ENCODE peak calls at places on chromosomes 4 and X, in six cellular contexts. C, K, V, B, Y and P are unnamed samples. For H3K4me1, the result is how much of the 10 kb centered on the place peaks cover.

GRCh38 chr4:101651778-101652177 is 138.8 kb upstream of the BANK1 start:
- DNase-seq in C (no peak), K (no peak), V (no peak), B (no peak), Y (no peak), P (no peak)

GRCh38 chr4:82223715-82224114 is 150.1 kb downstream of the HNRNPD start:
- DNase-seq in C (no peak), K (peak), V (peak), B (no peak), Y (peak), P (no peak)

GRCh38 chrX:138018145-138018799 is 452.3 kb downstream of the ZIC3 start:
- DNase-seq in C (no peak), K (no peak), V (no peak), B (no peak), Y (no peak), P (no peak)

GRCh38 chr4:139085141-139085540 is 69.6 kb downstream of the NOCT start:
- DNase-seq in C (no peak), K (no peak), V (no peak), B (no peak), Y (no peak), P (no peak)

GRCh38 chrX:11349661-11350337 is 56.6 kb downstream of the AMELX start:
- DNase-seq in C (no peak), K (no peak), V (no peak), B (no peak), Y (no peak), P (no peak)

GRCh38 chrX:17788956-17789562 is 51.8 kb downstream of the SCML1 start:
- DNase-seq in C (no peak), K (no peak), V (no peak), B (no peak), Y (no peak), P (no peak)

GRCh38 chr4:75673959-75674328 is 733 bp upstream of the G3BP2 start:
- DNase-seq in C (no peak), K (no peak), V (no peak), B (no peak), Y (no peak), P (no peak)

GRCh38 chr4:106522839-106523238 is 154.3 kb upstream of the GIMD1 start:
- DNase-seq in C (no peak), K (no peak), V (no peak), B (no peak), Y (no peak), P (no peak)

GRCh38 chr4:105158837-105159236 is 12.2 kb downstream of the TET2 start:
- DNase-seq in C (no peak), K (no peak), V (no peak), B (no peak), Y (peak), P (no peak)

GRCh38 chrX:107135076-107135964 is 16.7 kb upstream of the RBM41 start:
- DNase-seq in C (peak), K (no peak), V (no peak), B (no peak), Y (no peak), P (no peak)

GRCh38 chr4:87114245-87115062 is 106.0 kb downstream of the KLHL8 start:
- DNase-seq in C (no peak), K (no peak), V (no peak), B (no peak), Y (no peak), P (no peak)

GRCh38 chrX:148417934-148418333 is 82.5 kb upstream of the AFF2 start:
- DNase-seq in C (no peak), K (no peak), V (no peak), B (no peak), Y (no peak), P (no peak)

GRCh38 chr4:184097240-184097619 is 120.4 kb downstream of the ENPP6 start:
- DNase-seq in C (no peak), K (peak), V (peak), B (peak), Y (peak), P (peak)
- TF ChIP-seq CTCF in C (no peak), K (peak), V (peak), B (peak), Y (no peak), P (peak)

DNA sequence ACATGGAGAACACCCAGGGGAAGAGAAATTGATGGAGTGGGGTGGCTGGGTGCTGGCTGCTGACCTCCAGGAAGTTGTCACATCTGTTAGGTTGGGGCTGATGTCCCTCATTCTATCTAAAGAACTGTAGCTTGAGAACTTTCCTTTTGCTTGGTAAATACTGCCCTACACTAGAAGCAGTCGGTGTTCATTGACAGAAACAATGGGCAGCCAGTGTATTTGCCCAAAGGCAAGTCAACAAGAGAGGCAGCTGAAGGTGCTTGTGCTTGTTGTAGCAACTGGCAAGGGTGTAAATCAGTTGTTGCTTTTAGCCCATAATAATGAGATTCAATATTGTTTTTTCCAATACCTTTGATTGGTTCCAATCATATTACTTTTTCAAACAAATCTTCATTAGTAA is 956 bp downstream of the TMEM154 start:
- DNase-seq in C (no peak), K (no peak), V (no peak), B (no peak), Y (no peak), P (no peak)
- H3K4me1 ChIP-seq in C (under half), K (under half), V (half or more), B (half or more), Y (under half), P (under half)

DNA sequence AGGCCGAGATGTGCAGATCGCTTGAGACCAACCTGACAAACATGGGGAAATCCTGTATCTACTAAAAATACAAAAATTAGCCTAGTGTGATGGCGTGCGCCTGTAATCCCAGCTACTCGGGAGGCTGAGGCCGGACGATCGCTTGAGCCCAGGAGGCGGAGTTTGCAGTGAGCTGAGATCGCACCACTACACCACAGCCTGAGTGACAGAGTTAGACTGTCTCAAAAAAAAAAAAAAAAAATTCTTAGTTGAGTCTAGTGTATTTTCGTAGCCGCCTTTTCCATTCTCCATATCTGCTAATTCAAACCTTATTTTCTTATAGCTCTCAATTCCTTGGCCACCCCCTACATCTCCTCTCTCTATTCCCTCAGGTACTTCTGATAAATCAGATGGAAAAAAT is 978 bp downstream of the POLR2B start:
- DNase-seq in C (no peak), K (peak), V (no peak), B (no peak), Y (no peak), P (no peak)
- TF ChIP-seq POLR2AphosphoS5 in C (no peak), K (no peak), V (no peak), B (no peak), Y (no peak), P (no peak)

DNA sequence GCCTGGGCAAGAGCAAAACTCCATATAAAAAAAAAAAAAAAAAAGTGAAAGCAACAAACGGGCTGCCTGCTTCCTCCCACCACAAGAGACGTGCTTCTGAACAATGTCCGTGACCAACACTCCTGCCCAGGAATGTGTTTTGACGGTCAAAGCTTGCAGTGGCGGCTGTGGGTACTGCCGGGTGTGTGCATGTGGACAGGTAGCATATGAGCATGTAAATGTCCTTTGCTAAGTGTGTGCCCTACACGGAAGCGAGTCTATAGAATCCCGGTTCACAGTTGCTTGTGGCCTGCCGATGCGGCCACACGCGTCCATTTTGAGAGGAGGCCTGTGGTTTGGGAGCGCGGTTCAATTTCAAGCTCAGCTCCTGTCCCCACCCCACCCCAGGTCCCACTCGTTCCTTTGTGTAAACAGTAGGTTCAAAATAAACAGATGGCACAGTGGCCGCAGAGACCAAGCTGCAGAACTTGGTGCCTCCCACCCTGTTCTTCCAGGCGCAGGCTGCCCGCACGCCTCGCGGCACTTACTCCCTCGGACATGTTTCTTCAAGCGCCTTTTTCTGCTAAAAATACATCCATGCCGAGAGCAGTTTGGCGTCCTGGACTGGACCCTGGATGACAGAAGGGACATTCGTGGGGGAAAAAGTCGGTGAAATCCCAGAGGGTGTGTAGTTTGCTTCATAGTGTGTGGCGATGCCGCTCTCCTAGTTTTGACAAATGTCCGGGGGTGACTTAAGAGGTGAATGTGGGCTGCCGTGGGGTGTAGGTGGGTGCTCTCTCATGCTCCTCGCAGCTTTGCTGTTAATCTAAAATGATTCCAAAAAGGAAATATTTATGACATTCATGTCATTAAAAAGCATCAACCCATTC is 11.5 kb upstream of the NKX1-1 start:
- DNase-seq in C (no peak), K (no peak), V (peak), B (peak), Y (peak), P (no peak)
- TF ChIP-seq CTCF in C (no peak), K (no peak), V (no peak), B (no peak), Y (no peak), P (no peak)

DNA sequence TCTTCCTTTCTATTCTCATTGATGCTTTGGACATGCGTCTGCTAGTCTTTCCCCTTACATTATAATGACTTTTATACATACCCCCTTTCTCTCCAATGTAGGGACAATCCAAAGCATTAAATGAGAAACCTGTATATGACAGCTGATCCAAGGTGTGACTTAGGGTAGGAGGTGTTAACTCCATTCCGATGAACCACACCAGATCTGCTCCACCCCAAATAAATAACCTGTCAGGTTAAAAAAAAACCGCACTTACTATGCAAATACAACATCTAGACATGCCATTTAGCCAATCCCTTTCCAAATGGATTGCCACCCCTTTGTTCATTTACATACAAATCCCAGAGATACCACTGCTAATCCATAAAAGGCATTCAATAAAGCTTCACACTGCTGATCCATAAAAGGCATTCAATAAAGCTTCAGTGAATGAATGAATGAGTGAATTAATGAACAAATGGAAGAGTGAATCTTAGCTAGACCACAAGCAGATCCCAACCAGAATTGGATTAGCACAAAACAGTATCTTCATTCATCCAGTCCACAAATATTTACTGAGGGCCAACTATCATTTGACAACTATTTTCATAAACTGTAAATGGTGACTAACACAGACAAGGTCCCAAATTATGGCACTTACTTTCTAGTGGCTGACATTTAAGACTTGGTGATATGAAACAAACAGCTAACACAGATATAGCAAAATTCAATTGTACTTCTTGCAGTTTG is 158.9 kb upstream of the MAP3K15 start:
- DNase-seq in C (no peak), K (no peak), V (no peak), B (no peak), Y (no peak), P (no peak)
- H3K4me1 ChIP-seq in C (under half), K (under half), V (under half), B (under half), Y (under half), P (under half)